ENCODE peak calls at places on chromosomes 16 and 17, in six cellular contexts. Y is SHP77; O is stimulated activated CD4-positive, alpha-beta T cell treated with anti-CD3 and anti-CD28 coated beads, TNF-alpha, amount 100 ng/mL, for 48 hours; B is activated CD8-positive, alpha-beta memory T cell treated with anti-CD3 and anti-CD28 coated beads for 48 hours; Q is T-helper 2 cell; F is activated naive CD4-positive, alpha-beta T cell treated with anti-CD3 and anti-CD28 coated beads, Interleukin-2, amount 10 ng/mL, durations not matched to agents 7 days and 5 days. E is an unnamed sample.

GRCh38 chr16:12574721-12575120 is 229.0 kb downstream of the CPPED1 start:
- DNase-seq in Y (no peak), O (no peak), B (no peak), Q (no peak), F (no peak), E (no peak)

GRCh38 chr17:75273968-75274708 is 3.1 kb upstream of the MIF4GD start:
- DNase-seq in Y (no peak), O (no peak), B (no peak), Q (no peak), F (no peak), E (peak; percentile 42)

GRCh38 chr16:68800257-68800875 is 43.0 kb upstream of the TANGO6 start:
- DNase-seq in Y (peak; percentile 58), O (peak; percentile 39), B (no peak), Q (peak; percentile 5), F (peak; percentile 66), E (peak; percentile 65)

GRCh38 chr17:40025991-40026815 is 11.0 kb downstream of the CSF3 start:
- DNase-seq in Y (peak; percentile 78), O (no peak), B (no peak), Q (peak; percentile 30), F (peak; percentile 66), E (no peak)

GRCh38 chr17:78957076-78957475 is 22.6 kb downstream of the LGALS3BP start:
- DNase-seq in Y (no peak), O (no peak), B (no peak), Q (no peak), F (no peak), E (no peak)

GRCh38 chr17:17580662-17581470 is 10.6 kb downstream of the PEMT start:
- DNase-seq in Y (no peak), O (no peak), B (no peak), Q (no peak), F (no peak), E (no peak)

GRCh38 chr16:68843482-68844210 is at the start of gene TANGO6:
- DNase-seq in Y (peak; percentile 81), O (peak; percentile 92), B (peak; percentile 80), Q (peak; percentile 86), F (peak; percentile 93), E (peak; percentile 88)

GRCh38 chr17:14356043-14356637 is 55.3 kb downstream of the HS3ST3B1 start:
- DNase-seq in Y (no peak), O (no peak), B (no peak), Q (no peak), F (no peak), E (no peak)

GRCh38 chr17:71392715-71393567 is 727.9 kb upstream of the SOX9 start:
- DNase-seq in Y (no peak), O (no peak), B (no peak), Q (no peak), F (no peak), E (no peak)